ENCODE peak calls at places on chromosomes 7 and 10, in nine cellular contexts. R is hippocampal formation; S is AG09309; Q is AG08395; G is H4; K is stimulated activated naive CD8-positive, alpha-beta T cell treated with anti-CD3 and anti-CD28 coated beads, Interleukin-15, amount 100 ng/mL, for 72 hours; X is cardiac muscle cell; C is RWPE1; M is HS-27A. Z is an unnamed sample.

GRCh38 chr7:115728518-115728917 is 302.0 kb downstream of the TFEC start:
- DNase-seq in M (no peak), X (no peak), R (no peak), C (no peak), Q (no peak), S (no peak), K (no peak), G (no peak), Z (no peak)

GRCh38 chr10:12348870-12349627 is at the start of gene CAMK1D:
- DNase-seq in X (peak), C (peak), R (peak), K (peak), G (peak), S (peak), Q (peak), M (no peak), Z (peak)

GRCh38 chr7:2698581-2699288 is 10.7 kb downstream of the AMZ1 start:
- DNase-seq in Q (no peak), G (no peak), X (no peak), K (peak), S (no peak), M (no peak), C (no peak), R (no peak), Z (no peak)

GRCh38 chr7:116499168-116500070 is at the start of gene CAV2:
- DNase-seq in G (peak), S (no peak), C (peak), Q (peak), M (no peak), R (peak), K (peak), X (peak), Z (peak)

GRCh38 chr10:84138478-84139125 is 707 bp upstream of the GHITM start:
- DNase-seq in C (no peak), R (no peak), X (no peak), K (peak), G (peak), M (no peak), S (no peak), Q (peak), Z (no peak)

GRCh38 chr10:99551158-99551557 is 18.4 kb downstream of the NKX2-3 start:
- DNase-seq in S (peak), X (peak), K (no peak), R (no peak), Q (peak), C (peak), M (peak), G (peak), Z (peak)

GRCh38 chr7:155576900-155577508 is 30.6 kb upstream of the CNPY1 start:
- DNase-seq in K (no peak), S (no peak), G (no peak), Q (no peak), M (no peak), X (no peak), R (no peak), C (no peak), Z (no peak)

GRCh38 chr7:70711441-70711840 is 420.5 kb upstream of the GALNT17 start:
- DNase-seq in S (no peak), K (no peak), R (no peak), X (peak), G (no peak), Q (no peak), C (no peak), M (no peak), Z (no peak)

GRCh38 chr10:71127019-71127534 is 85.3 kb upstream of the UNC5B start:
- DNase-seq in X (no peak), R (no peak), S (no peak), C (no peak), Q (no peak), K (no peak), M (no peak), G (no peak), Z (no peak)

GRCh38 chr7:12868027-12868426 is 180.6 kb downstream of the ARL4A start:
- DNase-seq in K (no peak), S (no peak), G (no peak), X (no peak), C (no peak), R (no peak), M (no peak), Q (no peak), Z (no peak)

GRCh38 chr7:2969398-2970306 is 74.0 kb downstream of the CARD11 start:
- DNase-seq in R (no peak), M (no peak), C (no peak), X (no peak), Q (no peak), K (no peak), S (no peak), G (no peak), Z (no peak)

GRCh38 chr10:64036996-64037666 is 515.9 kb downstream of the REEP3 start:
- DNase-seq in Q (no peak), M (no peak), G (no peak), R (peak), X (no peak), K (no peak), C (no peak), S (no peak), Z (no peak)

GRCh38 chr7:76244781-76245391 is 43.2 kb downstream of the SRRM3 start:
- DNase-seq in Q (no peak), M (no peak), K (no peak), G (no peak), R (no peak), C (no peak), X (no peak), S (no peak), Z (no peak)

GRCh38 chr10:90642136-90642535 is 215.7 kb downstream of the HTR7 start:
- DNase-seq in M (no peak), K (no peak), G (peak), C (no peak), R (no peak), X (no peak), Q (no peak), S (peak), Z (peak)

GRCh38 chr7:37052673-37053072 is 328.4 kb upstream of the AOAH start:
- DNase-seq in Q (peak), R (no peak), C (peak), K (no peak), M (no peak), X (peak), G (peak), S (no peak), Z (peak)

GRCh38 chr7:32319019-32319382 is 171.2 kb downstream of the LSM5 start:
- DNase-seq in M (no peak), R (no peak), C (no peak), Q (no peak), G (no peak), X (no peak), S (no peak), K (no peak), Z (no peak)

GRCh38 chr7:131095346-131095745 is 232.3 kb upstream of the MKLN1 start:
- DNase-seq in R (no peak), M (no peak), Q (no peak), C (no peak), S (no peak), K (no peak), X (no peak), G (no peak), Z (no peak)

GRCh38 chr7:91912500-91912899 is 28.2 kb upstream of the AKAP9 start:
- DNase-seq in X (no peak), M (no peak), K (no peak), S (no peak), Q (no peak), G (no peak), R (no peak), C (no peak), Z (peak)

GRCh38 chr10:114822771-114823463 is 1.3 kb downstream of the FHIP2A start:
- DNase-seq in R (no peak), Q (peak), K (no peak), X (no peak), S (no peak), M (peak), G (peak), C (peak), Z (no peak)

GRCh38 chr10:12241810-12242529 is 46.0 kb downstream of the CDC123 start:
- DNase-seq in Q (no peak), K (peak), G (no peak), S (no peak), R (no peak), X (no peak), C (peak), M (no peak), Z (peak)